ENCODE peak calls at places on chromosomes 2 and 18, in five cellular contexts. P is CD8-positive, alpha-beta T cell; M is pancreas; S is AG04450; C is PC-9. G is an unnamed sample.

GRCh38 chr2:223692227-223692947 is 90.2 kb upstream of the SCG2 start:
- DNase-seq in S (no peak), M (peak), P (no peak), C (peak), G (peak)

GRCh38 chr18:67730884-67731283 is 214.4 kb upstream of the DSEL start:
- DNase-seq in C (no peak), S (peak), M (no peak), P (no peak), G (no peak)

GRCh38 chr2:102664439-102665042 is 45.2 kb downstream of the SLC9A2 start:
- DNase-seq in C (peak), P (no peak), S (no peak), M (no peak), G (no peak)

GRCh38 chr18:57437782-57438668 is 2.9 kb downstream of the ONECUT2 start:
- DNase-seq in S (no peak), P (no peak), M (peak), C (peak), G (peak)

GRCh38 chr2:126145752-126146151 is 510.2 kb upstream of the GYPC start:
- DNase-seq in P (no peak), M (no peak), S (no peak), C (no peak), G (no peak)

GRCh38 chr2:64400103-64400728 is 53.7 kb upstream of the LGALSL start:
- DNase-seq in S (no peak), M (no peak), P (no peak), C (peak), G (no peak)

GRCh38 chr2:168180483-168180882 is 66.9 kb downstream of the STK39 start:
- DNase-seq in P (no peak), S (no peak), M (no peak), C (no peak), G (no peak)

GRCh38 chr18:67520276-67521035 is 3.9 kb upstream of the DSEL start:
- DNase-seq in S (peak), P (no peak), M (no peak), C (no peak), G (peak)

GRCh38 chr18:75408554-75409506 is 18.7 kb downstream of the SMIM21 start:
- DNase-seq in S (peak), C (no peak), P (no peak), M (no peak), G (no peak)

GRCh38 chr2:56244911-56245530 is 61.2 kb downstream of the CCDC85A start:
- DNase-seq in M (no peak), C (no peak), P (no peak), S (no peak), G (no peak)

GRCh38 chr2:2837768-2838547 is 506.9 kb upstream of the MYT1L start:
- DNase-seq in M (no peak), C (no peak), P (no peak), S (no peak), G (no peak)

GRCh38 chr18:78407456-78407823 is 572.2 kb upstream of the SALL3 start:
- DNase-seq in M (peak), C (no peak), P (no peak), S (no peak), G (no peak)

GRCh38 chr2:224650815-224651439 is 65.2 kb downstream of the CCDC195 start:
- DNase-seq in P (no peak), C (peak), M (peak), S (peak), G (peak)

GRCh38 chr18:3525870-3526420 is 76.0 kb downstream of the TGIF1 start:
- DNase-seq in P (peak), C (no peak), M (no peak), S (no peak), G (no peak)

GRCh38 chr18:3528251-3528650 is 78.3 kb downstream of the TGIF1 start:
- DNase-seq in S (no peak), P (no peak), M (no peak), C (no peak), G (peak)

GRCh38 chr18:3524706-3525105 is 74.7 kb downstream of the TGIF1 start:
- DNase-seq in C (no peak), M (no peak), P (no peak), S (no peak), G (no peak)

GRCh38 chr18:3529077-3529476 is 79.1 kb downstream of the TGIF1 start:
- DNase-seq in S (no peak), C (no peak), P (no peak), M (no peak), G (no peak)

DNA sequence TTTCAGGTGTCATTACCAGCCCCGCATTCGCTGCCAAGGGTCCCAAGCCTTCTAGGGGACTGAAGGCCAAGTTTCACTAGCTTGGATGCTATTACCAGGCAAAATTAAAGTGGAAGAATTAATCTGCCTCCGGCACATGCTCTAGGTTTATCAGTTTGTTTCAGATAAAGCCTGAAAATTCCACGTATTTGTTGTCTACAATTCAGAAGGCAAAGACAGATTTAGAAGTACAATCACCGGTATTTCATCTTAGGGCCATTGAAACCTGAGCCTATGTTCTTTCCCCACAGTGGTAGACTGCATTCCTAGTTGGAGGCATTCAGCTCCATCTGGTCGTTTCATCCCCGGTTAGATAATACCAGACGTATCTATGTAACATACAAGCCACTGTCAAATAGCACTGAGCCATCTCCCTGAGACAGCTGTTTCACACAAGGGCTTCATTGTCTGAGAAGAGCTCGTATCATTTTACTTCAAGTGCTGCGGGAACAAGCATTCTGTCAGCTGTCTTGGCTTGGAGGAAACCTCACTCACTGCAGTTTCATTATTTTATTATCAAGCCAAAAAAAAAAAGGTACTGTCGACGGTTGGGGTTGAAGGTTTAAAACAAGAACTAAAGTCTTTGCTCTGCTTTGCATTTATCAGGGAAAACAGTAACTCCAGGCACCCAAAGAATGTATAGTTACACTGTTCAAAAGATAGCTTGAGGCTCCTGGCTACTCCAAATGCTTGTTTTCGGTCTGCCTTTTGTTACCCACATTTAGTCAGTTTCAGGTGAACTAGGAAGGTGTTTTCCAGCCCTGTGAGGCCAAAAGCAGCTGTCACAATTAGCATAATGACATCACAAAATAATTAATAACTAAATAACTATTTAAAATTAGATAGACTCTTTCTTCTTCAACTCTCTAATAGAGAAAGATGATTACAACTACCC is 76.7 kb downstream of the TGIF1 start:
- DNase-seq in S (peak), C (no peak), P (no peak), M (no peak), G (no peak)
- H3K27ac ChIP-seq in S (peak), C (no peak), P (no peak), M (no peak), G (no peak)

DNA sequence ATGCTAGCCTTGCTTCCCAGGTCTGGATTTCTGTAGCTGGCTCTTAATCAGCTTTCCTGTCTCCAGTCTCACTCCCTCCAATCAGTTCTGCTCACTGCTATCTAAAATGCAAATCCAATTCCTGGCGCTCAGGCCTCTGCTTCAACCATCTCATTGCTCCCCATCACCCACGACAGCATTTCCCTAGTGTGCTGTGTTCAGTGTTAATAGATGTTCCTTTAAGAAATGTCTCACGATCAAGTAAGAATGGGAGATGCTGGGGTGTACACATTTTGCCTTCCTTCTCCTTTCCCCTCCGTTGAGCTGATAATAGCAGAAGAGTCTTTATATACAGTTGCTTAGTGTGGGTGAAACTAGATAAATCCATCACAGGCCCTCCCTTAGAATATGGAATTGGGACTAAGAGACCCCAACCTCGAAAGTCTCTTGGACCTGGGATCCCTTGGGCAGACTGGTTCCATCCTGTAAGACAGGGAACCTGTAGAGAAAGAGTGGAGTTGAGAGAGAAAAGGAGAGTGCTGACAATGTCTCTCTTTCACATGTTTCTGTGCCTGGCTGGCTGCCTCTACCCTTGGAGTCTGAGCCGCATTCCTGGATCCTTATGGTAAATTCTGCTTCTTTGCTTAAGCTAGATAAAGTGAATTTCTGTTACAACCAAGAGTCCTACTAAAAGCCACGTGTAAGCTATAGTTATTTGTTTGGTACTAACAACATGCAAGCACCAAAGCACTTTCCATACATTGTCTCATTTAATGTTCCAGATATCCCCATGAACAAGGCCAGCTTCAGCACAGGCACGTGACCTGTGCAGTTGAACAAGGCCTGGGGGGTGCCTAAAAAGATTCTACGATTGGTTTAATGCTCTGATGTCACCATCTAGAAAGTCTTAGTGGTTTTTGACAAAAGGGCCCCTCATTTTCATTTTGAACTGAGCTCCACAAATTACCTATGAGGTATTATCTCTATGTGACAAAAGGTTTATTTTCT is 1.9 kb upstream of the PUM2 start:
- DNase-seq in S (no peak), C (no peak), P (no peak), M (no peak), G (no peak)
- H3K27ac ChIP-seq in S (no peak), C (no peak), P (peak), M (peak), G (peak)

DNA sequence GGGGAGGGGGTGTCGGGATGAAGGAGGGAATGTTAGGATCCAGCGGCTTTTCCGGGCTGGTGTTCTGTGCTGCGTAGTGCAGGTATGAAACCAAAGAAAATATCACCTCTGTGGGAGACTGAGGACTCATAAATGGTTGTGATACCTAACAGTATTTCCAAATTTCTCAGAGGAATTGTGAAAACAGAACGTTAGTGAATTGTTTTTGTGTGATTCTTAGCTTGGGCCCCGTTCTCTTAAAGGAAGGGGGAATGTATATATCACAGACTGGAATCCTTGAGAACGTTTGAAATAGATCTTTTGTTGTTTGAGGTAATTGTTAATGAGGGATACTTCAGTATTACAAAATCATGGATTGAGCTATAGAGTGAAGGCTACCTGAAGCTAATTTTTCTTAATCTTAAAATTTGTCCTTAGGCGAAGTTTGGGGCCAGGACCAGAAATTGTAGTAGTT is 858 bp downstream of the ZNF638 start:
- DNase-seq in S (no peak), P (no peak), C (no peak), M (no peak), G (no peak)
- H3K27ac ChIP-seq in S (no peak), P (peak), C (peak), M (peak), G (peak)

GRCh38 chr2:239346676-239347075 is 54.1 kb downstream of the HDAC4 start:
- DNase-seq in M (no peak), S (no peak), P (no peak), C (no peak), G (no peak)
- H3K27ac ChIP-seq in M (no peak), S (no peak), P (no peak), C (no peak), G (no peak)

GRCh38 chr2:127423476-127423840 is 5.2 kb downstream of the PROC start:
- DNase-seq in C (peak), M (no peak), S (no peak), P (no peak), G (no peak)

GRCh38 chr2:127421116-127421800 is 3.0 kb downstream of the PROC start:
- DNase-seq in C (no peak), P (no peak), M (no peak), S (no peak), G (no peak)

GRCh38 chr2:127423880-127424279 is 5.7 kb downstream of the PROC start:
- DNase-seq in S (no peak), M (no peak), P (no peak), C (no peak), G (peak)

GRCh38 chr2:127421871-127422618 is 3.8 kb downstream of the PROC start:
- DNase-seq in M (no peak), P (no peak), S (no peak), C (no peak), G (no peak)

DNA sequence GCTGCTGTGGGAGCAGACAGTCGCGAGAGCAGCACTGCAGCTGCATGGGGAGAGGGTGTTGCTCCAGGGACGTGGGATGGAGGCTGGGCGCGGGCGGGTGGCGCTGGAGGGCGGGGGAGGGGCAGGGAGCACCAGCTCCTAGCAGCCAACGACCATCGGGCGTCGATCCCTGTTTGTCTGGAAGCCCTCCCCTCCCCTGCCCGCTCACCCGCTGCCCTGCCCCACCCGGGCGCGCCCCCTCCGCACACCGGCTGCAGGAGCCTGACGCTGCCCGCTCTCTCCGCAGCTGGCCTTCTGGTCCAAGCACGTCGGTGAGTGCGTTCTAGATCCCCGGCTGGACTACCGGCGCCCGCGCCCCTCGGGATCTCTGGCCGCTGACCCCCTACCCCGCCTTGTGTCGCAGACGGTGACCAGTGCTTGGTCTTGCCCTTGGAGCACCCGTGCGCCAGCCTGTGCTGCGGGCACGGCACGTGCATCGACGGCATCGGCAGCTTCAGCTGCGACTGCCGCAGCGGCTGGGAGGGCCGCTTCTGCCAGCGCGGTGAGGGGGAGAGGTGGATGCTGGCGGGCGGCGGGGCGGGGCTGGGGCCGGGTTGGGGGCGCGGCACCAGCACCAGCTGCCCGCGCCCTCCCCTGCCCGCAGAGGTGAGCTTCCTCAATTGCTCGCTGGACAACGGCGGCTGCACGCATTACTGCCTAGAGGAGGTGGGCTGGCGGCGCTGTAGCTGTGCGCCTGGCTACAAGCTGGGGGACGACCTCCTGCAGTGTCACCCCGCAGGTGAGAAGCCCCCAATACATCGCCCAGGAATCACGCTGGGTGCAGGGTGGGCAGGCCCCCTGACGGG is 4.6 kb downstream of the PROC start:
- DNase-seq in M (no peak), S (no peak), P (peak), C (peak), G (no peak)
- H3K27ac ChIP-seq in M (no peak), S (no peak), P (no peak), C (no peak), G (no peak)

DNA sequence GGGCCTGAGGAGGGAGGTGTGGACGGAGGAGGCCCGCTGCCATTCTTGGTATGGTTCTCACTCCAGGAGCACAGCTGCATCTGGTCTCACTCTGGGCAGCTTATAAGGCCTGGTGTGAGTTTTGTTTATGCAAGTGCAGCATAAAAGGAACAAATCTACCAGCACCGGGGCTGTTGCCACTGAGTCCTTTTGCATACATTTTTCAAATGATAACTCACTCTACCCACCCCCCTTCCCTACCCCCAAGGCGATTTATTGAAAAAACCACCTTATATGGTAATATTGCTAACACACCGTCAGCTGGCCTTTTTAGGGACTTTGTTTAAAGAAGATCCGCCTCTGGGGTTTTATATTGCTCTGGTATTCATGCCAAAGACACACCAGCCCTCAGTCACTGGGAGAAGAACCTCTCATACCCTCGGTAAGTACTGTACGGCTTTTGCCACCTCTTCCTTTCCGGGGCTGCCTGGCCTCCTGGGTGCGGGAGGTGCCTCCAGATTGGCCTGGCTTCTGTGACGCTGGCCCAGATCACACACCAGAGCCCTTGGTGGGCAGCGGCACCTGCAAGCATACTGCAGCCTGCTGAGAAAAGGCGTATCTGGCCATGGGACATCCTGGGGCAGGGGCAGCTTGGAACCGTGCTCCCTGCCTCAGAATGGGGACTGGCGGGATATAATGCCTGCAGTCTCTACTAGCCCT is at the start of gene ACTG2:
- DNase-seq in S (peak), C (no peak), P (no peak), M (no peak), G (no peak)
- H3K27ac ChIP-seq in S (peak), C (no peak), P (no peak), M (no peak), G (no peak)

DNA sequence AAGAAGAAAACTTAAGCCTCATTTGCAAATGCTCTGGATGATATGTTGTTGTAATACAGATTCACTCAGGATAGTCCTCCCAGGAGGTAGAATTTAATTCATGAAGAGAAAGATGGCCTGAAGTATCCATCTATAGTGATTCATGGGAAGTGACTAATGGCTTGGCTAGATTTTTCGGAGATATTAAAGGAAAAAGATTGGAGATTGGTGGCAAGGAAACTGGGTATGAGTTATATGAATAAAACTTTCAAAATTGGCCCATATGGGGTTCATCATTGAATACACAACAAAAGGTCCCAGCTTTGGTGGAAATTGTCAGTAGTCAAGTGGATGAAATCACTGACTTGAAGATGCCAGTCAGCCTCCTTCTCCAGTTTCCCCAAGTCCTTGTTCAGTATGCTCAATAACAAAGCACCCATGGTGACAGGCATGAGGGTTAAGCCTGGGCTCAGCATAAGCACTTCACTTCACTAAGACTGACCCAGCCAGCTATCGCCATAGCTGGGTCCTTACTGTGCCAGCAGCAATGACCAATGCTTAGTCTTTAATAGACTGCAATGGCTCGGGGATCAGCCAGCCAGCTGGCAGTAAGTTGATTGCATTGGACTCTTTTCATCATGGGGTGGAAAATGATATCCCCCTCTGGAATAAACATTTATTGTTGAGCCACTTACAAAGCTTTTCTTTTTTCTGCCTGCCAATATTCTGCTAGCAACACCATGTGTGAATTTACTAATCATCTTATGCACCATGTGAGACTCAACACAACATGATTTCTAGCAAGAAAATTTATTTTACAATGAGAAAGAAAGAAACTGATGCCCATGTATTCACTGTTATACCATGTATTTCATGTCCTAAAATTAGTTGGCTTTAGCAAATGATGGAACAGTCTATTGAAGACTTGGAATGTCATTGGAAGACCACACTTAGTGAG is 176.6 kb upstream of the TACR1 start:
- DNase-seq in M (no peak), S (no peak), C (no peak), P (no peak), G (no peak)
- H3K27ac ChIP-seq in M (no peak), S (no peak), C (no peak), P (no peak), G (no peak)

G was measured in adrenal gland.